ENCODE peak calls at places on chromosomes 1 and 21, in eight cellular contexts. D is heart left ventricle, N is tibial nerve, H is A549, T is spleen, C is breast epithelium, U is Peyer's patch, S is transverse colon. L is an unnamed sample.

GRCh38 chr1:88685239-88685604 is 1.1 kb downstream of the PKN2 start:
- DNase-seq in D (no peak), N (no peak), H (no peak), T (no peak), C (no peak), U (no peak), S (no peak), L (no peak)

GRCh38 chr1:212746546-212746945 is 45.0 kb downstream of the NSL1 start:
- DNase-seq in D (no peak), N (no peak), H (no peak), T (no peak), C (no peak), U (no peak), S (no peak), L (no peak)

GRCh38 chr21:29470397-29470796 is 171.7 kb downstream of the BACH1 start:
- DNase-seq in D (no peak), N (no peak), H (no peak), T (no peak), C (no peak), U (no peak), S (no peak), L (no peak)

GRCh38 chr1:231969078-231969477 is 342.5 kb downstream of the DISC1 start:
- DNase-seq in D (no peak), N (no peak), H (no peak), T (no peak), C (no peak), U (no peak), S (no peak), L (no peak)

GRCh38 chr1:228085287-228085926 is 2.9 kb downstream of the ARF1 start:
- DNase-seq in D (peak), N (no peak), H (no peak), T (peak), C (no peak), U (peak), S (peak), L (no peak)

GRCh38 chr1:71047635-71048607 is at the start of gene PTGER3:
- DNase-seq in D (peak), N (no peak), H (no peak), T (peak), C (peak), U (peak), S (peak), L (no peak)

GRCh38 chr1:246428542-246429308 is 78.4 kb downstream of the SMYD3 start:
- DNase-seq in D (no peak), N (no peak), H (no peak), T (no peak), C (no peak), U (no peak), S (no peak), L (no peak)

GRCh38 chr1:47783638-47784293 is 213.4 kb downstream of the TRABD2B start:
- DNase-seq in D (no peak), N (no peak), H (no peak), T (no peak), C (no peak), U (no peak), S (no peak), L (no peak)

GRCh38 chr1:41484881-41485280 is 398 bp upstream of the EDN2 start:
- DNase-seq in D (peak), N (no peak), H (no peak), T (peak), C (no peak), U (no peak), S (no peak), L (no peak)

GRCh38 chr1:231883382-231883781 is 256.8 kb downstream of the DISC1 start:
- DNase-seq in D (no peak), N (no peak), H (no peak), T (no peak), C (no peak), U (no peak), S (no peak), L (no peak)

GRCh38 chr1:10001016-10001665 is 4.1 kb downstream of the RBP7 start:
- DNase-seq in D (no peak), N (no peak), H (no peak), T (no peak), C (no peak), U (no peak), S (no peak), L (no peak)

GRCh38 chr1:53134961-53135734 is 7.3 kb downstream of the SLC1A7 start:
- DNase-seq in D (no peak), N (no peak), H (no peak), T (peak), C (no peak), U (peak), S (peak), L (no peak)

GRCh38 chr21:39084979-39085729 is 98.1 kb downstream of the PSMG1 start:
- DNase-seq in D (no peak), N (no peak), H (no peak), T (no peak), C (no peak), U (no peak), S (no peak), L (no peak)

GRCh38 chr21:34883501-34884271 is 165.4 kb downstream of the RUNX1 start:
- DNase-seq in D (no peak), N (no peak), H (no peak), T (no peak), C (no peak), U (no peak), S (no peak), L (no peak)

GRCh38 chr1:1020415-1021009 is 592 bp downstream of the AGRN start:
- DNase-seq in D (no peak), N (no peak), H (no peak), T (no peak), C (no peak), U (no peak), S (no peak), L (no peak)

GRCh38 chr1:117623698-117624097 is 17.9 kb downstream of the TENT5C start:
- DNase-seq in D (no peak), N (no peak), H (no peak), T (no peak), C (no peak), U (no peak), S (no peak), L (no peak)

GRCh38 chr1:20158358-20159070 is 19.4 kb downstream of the PLA2G2F start:
- DNase-seq in D (no peak), N (no peak), H (no peak), T (no peak), C (no peak), U (no peak), S (no peak), L (no peak)

GRCh38 chr1:100785399-100786082 is 66.0 kb downstream of the VCAM1 start:
- DNase-seq in D (no peak), N (no peak), H (no peak), T (no peak), C (no peak), U (no peak), S (no peak), L (no peak)

GRCh38 chr1:205017036-205017435 is 26.0 kb upstream of the CNTN2 start:
- DNase-seq in D (no peak), N (no peak), H (no peak), T (no peak), C (no peak), U (no peak), S (no peak), L (no peak)

DNA sequence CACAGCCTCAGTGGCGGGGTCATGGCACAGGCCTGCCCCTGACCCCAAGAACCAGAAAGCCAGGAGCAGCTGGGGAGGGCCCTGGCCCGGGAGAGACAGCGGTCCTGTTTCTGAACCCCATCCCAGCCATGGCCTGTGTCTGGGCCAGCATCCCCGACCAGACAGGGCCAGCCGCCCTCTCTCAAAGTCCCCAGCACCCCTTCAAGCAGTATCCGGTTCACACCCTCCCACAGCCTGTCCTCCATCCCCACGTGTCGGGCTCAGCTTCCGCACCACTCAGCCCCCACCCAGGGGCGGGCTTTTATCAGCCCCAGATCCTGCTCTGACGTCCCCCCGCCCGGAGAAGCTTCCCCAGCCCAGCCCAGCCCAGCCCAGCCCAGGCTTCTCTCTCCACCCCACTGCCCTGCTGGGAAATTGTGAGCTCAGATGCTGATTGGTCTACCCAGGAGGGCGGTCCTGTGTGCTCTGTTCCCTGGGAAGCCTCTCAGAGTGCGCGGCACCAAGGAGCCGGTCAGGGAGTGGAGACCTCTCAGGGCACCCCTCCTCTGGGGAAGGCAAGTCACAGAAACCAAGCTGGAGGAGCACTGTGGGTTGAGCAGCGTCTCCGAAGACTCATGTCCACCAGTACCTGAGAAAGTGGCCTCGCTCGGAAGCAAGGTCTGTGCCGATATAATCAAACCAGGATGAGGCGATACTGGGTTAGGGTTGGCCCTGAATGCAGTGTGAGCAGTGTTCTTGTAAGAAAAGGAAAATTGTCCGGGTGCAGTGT is 4.7 kb upstream of the FAAP20 start:
- DNase-seq in D (peak), N (peak), H (peak), T (peak), C (peak), U (peak), S (peak), L (peak)
- TF ChIP-seq POLR2A in D (peak), N (peak), H (peak), T (peak), C (peak), U (peak), S (peak), L (peak)

DNA sequence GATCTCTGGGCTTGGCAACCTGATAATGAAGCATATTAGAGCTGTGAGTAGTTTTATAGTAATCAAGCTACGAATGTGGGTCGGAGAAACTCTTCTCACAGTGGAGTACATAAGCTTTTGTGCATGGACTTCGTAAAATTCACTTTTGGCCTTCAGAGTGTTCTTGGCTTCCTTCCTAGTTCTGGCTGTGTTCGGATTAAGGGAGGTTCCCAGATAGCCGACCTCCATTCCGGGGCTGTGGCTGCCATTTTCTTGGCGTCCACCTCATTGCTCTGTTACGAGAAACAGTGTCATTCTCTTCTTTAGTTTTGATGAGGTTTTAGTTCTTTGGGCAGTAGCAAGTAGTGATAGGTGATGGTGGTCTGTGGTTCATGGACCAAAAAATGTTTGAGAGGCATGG is 26.3 kb downstream of the CAMTA1 start:
- DNase-seq in D (no peak), N (no peak), H (no peak), T (no peak), C (no peak), U (no peak), S (no peak), L (no peak)
- H3K4me3 ChIP-seq in D (no peak), N (no peak), H (no peak), T (no peak), C (no peak), U (no peak), S (no peak), L (no peak)

DNA sequence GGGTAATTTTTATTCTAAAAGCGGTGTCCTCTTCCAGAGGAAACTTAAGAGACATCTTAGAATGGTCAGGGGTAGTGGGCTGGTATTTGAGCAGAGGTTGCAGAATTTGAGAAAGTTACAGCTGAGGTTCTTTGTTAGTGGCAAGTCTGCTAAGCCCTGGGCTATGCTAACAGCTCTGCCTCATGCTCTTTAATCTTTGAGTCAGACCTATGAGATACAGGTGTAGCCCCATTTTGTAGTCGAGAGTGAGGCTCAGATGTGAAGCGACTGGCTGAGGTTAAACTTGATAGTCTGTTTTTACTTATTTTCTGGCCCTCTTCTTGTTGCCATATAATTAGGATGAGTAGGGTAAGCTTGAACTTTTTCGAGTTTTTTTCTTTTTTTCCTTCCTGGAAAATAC is 4.7 kb downstream of the HMGN2 start:
- DNase-seq in D (no peak), N (no peak), H (no peak), T (no peak), C (no peak), U (no peak), S (no peak), L (no peak)
- TF ChIP-seq POLR2A in D (no peak), N (no peak), H (no peak), T (no peak), C (no peak), U (no peak), S (no peak), L (no peak)

GRCh38 chr1:12228979-12229378 is 851 bp upstream of the VPS13D start:
- DNase-seq in D (no peak), N (no peak), H (no peak), T (peak), C (no peak), U (no peak), S (no peak), L (no peak)

GRCh38 chr1:12230549-12231275 is 882 bp downstream of the VPS13D start:
- DNase-seq in D (peak), N (no peak), H (no peak), T (peak), C (no peak), U (peak), S (peak), L (peak)

GRCh38 chr1:12229835-12230548 is at the start of gene VPS13D:
- DNase-seq in D (peak), N (peak), H (peak), T (peak), C (peak), U (peak), S (peak), L (peak)

GRCh38 chr1:12231276-12231595 is 1.4 kb downstream of the VPS13D start:
- DNase-seq in D (no peak), N (no peak), H (no peak), T (no peak), C (no peak), U (no peak), S (no peak), L (no peak)

DNA sequence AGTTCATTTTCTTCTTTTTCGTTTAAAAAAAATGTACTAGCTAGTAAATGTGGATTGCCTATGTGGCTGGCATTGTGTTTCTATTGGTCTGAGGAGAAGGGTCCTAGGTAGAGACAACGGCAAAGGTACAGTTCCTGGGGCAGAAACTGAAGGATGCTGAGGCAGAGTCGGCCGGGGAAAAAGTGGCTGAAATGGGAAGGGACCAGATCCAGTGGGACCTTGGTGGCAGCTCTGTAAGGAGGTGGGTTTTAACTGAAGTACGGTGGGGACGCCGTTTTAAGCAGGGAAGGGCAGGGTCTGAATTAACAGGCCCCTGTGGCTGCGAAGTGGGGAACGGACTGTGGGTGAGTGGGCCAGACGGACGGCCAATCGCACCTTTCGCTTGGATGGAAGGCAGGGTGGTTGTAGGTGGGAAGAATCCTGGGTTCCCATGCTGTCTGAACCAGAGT is 420 bp upstream of the VPS13D start:
- DNase-seq in D (no peak), N (no peak), H (no peak), T (no peak), C (no peak), U (no peak), S (no peak), L (no peak)
- H3K4me3 ChIP-seq in D (peak), N (peak), H (peak), T (no peak), C (peak), U (no peak), S (no peak), L (peak)

DNA sequence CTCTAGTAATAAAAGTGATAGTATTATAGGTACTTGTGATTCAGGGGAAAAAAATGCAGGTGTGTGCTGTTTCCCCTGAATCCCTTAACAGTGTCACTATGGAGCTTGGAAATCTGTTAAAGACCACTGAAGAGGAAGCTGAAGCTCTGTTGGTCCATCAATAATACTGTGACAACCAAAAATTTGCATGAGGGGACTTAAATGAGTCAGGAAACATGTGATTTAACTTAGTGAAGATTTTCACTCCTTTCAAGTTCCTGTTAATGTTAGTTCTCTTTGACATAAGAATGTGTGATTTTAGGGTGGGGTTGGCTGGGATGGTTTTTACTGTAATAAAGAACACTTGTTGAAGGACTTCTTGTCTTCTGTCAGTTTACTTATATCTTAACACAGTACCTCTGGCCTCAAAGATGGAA is 32.0 kb downstream of the VANGL2 start:
- DNase-seq in D (no peak), N (no peak), H (no peak), T (no peak), C (no peak), U (no peak), S (no peak), L (no peak)
- TF ChIP-seq POLR2A in D (no peak), N (no peak), H (no peak), T (no peak), C (no peak), U (no peak), S (no peak), L (no peak)

GRCh38 chr1:27491748-27492700 is 2.1 kb upstream of the WASF2 start:
- DNase-seq in D (peak), N (no peak), H (no peak), T (peak), C (peak), U (no peak), S (peak), L (peak)

GRCh38 chr1:27499142-27499541 is 9.2 kb upstream of the WASF2 start:
- DNase-seq in D (no peak), N (no peak), H (no peak), T (no peak), C (no peak), U (no peak), S (no peak), L (no peak)

GRCh38 chr1:27496604-27497155 is 6.7 kb upstream of the WASF2 start:
- DNase-seq in D (peak), N (no peak), H (no peak), T (no peak), C (no peak), U (peak), S (no peak), L (no peak)
- H3K4me3 ChIP-seq in D (peak), N (no peak), H (no peak), T (no peak), C (peak), U (no peak), S (no peak), L (no peak)

GRCh38 chr1:12614402-12615165 is 3.4 kb downstream of the DHRS3 start:
- DNase-seq in D (no peak), N (no peak), H (no peak), T (no peak), C (no peak), U (no peak), S (no peak), L (no peak)

GRCh38 chr1:12615166-12615915 is 2.7 kb downstream of the DHRS3 start:
- DNase-seq in D (no peak), N (no peak), H (no peak), T (no peak), C (no peak), U (no peak), S (no peak), L (no peak)

GRCh38 chr1:12617511-12617900 is 504 bp downstream of the DHRS3 start:
- DNase-seq in D (peak), N (no peak), H (no peak), T (peak), C (no peak), U (peak), S (peak), L (no peak)

GRCh38 chr1:12616709-12617373 is 1.2 kb downstream of the DHRS3 start:
- DNase-seq in D (peak), N (no peak), H (no peak), T (peak), C (no peak), U (peak), S (peak), L (peak)

DNA sequence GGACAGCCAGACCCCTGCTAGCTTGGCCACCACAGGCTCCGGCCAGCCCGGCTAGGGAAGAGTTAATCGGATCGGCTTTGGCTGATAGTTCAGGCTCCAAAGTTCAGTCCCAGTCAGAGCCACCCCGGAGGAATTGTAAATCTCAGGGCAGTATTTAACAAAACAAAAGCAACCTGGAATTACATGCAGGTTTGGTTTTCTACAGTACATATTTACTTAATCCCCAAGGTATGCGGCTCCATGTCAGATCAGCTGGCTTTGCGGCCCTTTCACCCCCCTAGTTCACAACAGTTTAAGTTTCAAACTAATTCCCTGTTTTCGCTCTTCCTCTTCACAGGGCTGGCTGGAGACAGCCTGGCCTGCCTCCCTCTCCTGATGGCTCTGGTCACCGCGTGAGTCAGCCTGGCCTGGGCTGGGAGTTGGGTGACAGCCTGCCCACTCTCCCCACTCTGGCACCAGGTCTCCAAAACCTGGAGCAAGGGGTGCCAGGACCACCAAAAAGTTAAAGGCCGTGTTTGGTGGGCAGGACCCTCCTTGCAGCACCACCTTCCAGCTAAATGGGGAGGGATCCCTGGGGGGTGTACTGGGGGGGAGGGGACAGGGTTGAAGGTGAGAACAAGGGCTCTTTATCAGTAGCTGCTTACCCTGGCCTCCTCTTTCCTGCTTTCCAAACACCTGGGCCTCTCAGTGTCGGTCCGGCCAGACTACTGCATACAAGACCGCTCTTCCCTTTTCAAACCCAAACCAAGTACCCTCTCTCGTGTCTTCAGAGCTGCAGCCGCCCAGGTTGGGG is 1.9 kb downstream of the DHRS3 start:
- DNase-seq in D (peak), N (no peak), H (no peak), T (peak), C (no peak), U (peak), S (peak), L (peak)
- TF ChIP-seq POLR2A in D (no peak), N (no peak), H (no peak), T (no peak), C (no peak), U (peak), S (peak), L (peak)

DNA sequence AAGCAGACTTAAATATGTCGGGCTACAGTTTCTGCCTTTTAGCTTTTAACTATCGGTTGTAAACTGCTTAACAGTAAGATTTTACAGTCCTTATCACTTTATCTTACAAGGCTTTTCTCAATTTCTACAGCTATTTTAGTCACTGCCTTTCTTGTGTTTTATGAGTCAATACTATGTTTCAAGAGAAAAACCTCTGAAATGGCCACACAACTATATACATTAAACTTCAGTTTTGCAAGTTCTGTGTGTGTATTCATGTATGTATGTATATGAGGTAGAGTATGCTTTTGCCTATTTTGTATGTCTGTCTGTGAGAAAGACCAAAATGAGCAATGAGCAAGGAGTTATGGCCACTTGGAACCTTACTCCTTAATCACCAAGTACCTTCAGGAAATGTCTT is 169.8 kb downstream of the SYT2 start:
- DNase-seq in D (no peak), N (no peak), H (no peak), T (no peak), C (no peak), U (no peak), S (no peak), L (no peak)
- H3K4me3 ChIP-seq in D (peak), N (peak), H (no peak), T (peak), C (peak), U (peak), S (peak), L (peak)